ENCODE peak calls at places on chromosomes 1 and 21, in eight cellular contexts. One of them, this sample, is unnamed. For H3K4me1, the result is how much of the 10 kb centered on the place peaks cover.

GRCh38 chr1:29581256-29581655 is 344.9 kb downstream of the PTPRU start:
- DNase-seq in heart left ventricle: no peak
- DNase-seq in K562: no peak
- DNase-seq in H1: no peak
- DNase-seq in suprapubic skin: no peak
- DNase-seq in IMR-90: no peak
- DNase-seq in Peyer's patch: no peak
- DNase-seq in adrenal gland: no peak
- DNase-seq in this sample: no peak

GRCh38 chr1:222167896-222168295 is 380.0 kb downstream of the HHIPL2 start:
- DNase-seq in heart left ventricle: no peak
- DNase-seq in K562: no peak
- DNase-seq in H1: no peak
- DNase-seq in suprapubic skin: no peak
- DNase-seq in IMR-90: peak
- DNase-seq in Peyer's patch: no peak
- DNase-seq in adrenal gland: no peak
- DNase-seq in this sample: no peak

GRCh38 chr21:29382029-29382654 is 83.4 kb downstream of the BACH1 start:
- DNase-seq in heart left ventricle: no peak
- DNase-seq in K562: no peak
- DNase-seq in H1: no peak
- DNase-seq in suprapubic skin: no peak
- DNase-seq in IMR-90: peak
- DNase-seq in Peyer's patch: no peak
- DNase-seq in adrenal gland: no peak
- DNase-seq in this sample: no peak

GRCh38 chr1:58592521-58593134 is 15.6 kb upstream of the TACSTD2 start:
- DNase-seq in heart left ventricle: peak
- DNase-seq in K562: no peak
- DNase-seq in H1: no peak
- DNase-seq in suprapubic skin: no peak
- DNase-seq in IMR-90: peak
- DNase-seq in Peyer's patch: no peak
- DNase-seq in adrenal gland: peak
- DNase-seq in this sample: peak

GRCh38 chr21:33441489-33442477 is 38.0 kb downstream of the TMEM50B start:
- DNase-seq in heart left ventricle: peak
- DNase-seq in K562: no peak
- DNase-seq in H1: no peak
- DNase-seq in suprapubic skin: no peak
- DNase-seq in IMR-90: peak
- DNase-seq in Peyer's patch: peak
- DNase-seq in adrenal gland: peak
- DNase-seq in this sample: peak

GRCh38 chr1:48182441-48182840 is 40.1 kb upstream of the SLC5A9 start:
- DNase-seq in heart left ventricle: no peak
- DNase-seq in K562: no peak
- DNase-seq in H1: no peak
- DNase-seq in suprapubic skin: no peak
- DNase-seq in IMR-90: no peak
- DNase-seq in Peyer's patch: no peak
- DNase-seq in adrenal gland: no peak
- DNase-seq in this sample: peak

GRCh38 chr1:205809942-205810345 is 3.1 kb downstream of the SLC41A1 start:
- DNase-seq in heart left ventricle: peak
- DNase-seq in K562: no peak
- DNase-seq in H1: no peak
- DNase-seq in suprapubic skin: no peak
- DNase-seq in IMR-90: no peak
- DNase-seq in Peyer's patch: no peak
- DNase-seq in adrenal gland: no peak
- DNase-seq in this sample: no peak

GRCh38 chr1:8350914-8351684 is 33.2 kb downstream of the SLC45A1 start:
- DNase-seq in heart left ventricle: no peak
- DNase-seq in K562: no peak
- DNase-seq in H1: no peak
- DNase-seq in suprapubic skin: peak
- DNase-seq in IMR-90: no peak
- DNase-seq in Peyer's patch: no peak
- DNase-seq in adrenal gland: no peak
- DNase-seq in this sample: no peak

GRCh38 chr1:236850077-236850476 is 55.0 kb downstream of the MTR start:
- DNase-seq in heart left ventricle: no peak
- DNase-seq in K562: no peak
- DNase-seq in H1: no peak
- DNase-seq in suprapubic skin: no peak
- DNase-seq in IMR-90: no peak
- DNase-seq in Peyer's patch: no peak
- DNase-seq in adrenal gland: no peak
- DNase-seq in this sample: no peak

GRCh38 chr1:38803647-38804046 is 55.9 kb downstream of the RRAGC start:
- DNase-seq in heart left ventricle: no peak
- DNase-seq in K562: no peak
- DNase-seq in H1: no peak
- DNase-seq in suprapubic skin: no peak
- DNase-seq in IMR-90: peak
- DNase-seq in Peyer's patch: no peak
- DNase-seq in adrenal gland: no peak
- DNase-seq in this sample: no peak

GRCh38 chr1:32695098-32695904 is 7.3 kb downstream of the SYNC start:
- DNase-seq in heart left ventricle: peak
- DNase-seq in K562: peak
- DNase-seq in H1: no peak
- DNase-seq in suprapubic skin: peak
- DNase-seq in IMR-90: peak
- DNase-seq in Peyer's patch: no peak
- DNase-seq in adrenal gland: peak
- DNase-seq in this sample: peak

GRCh38 chr21:33948096-33948950 is 32.7 kb upstream of the ATP5PO start:
- DNase-seq in heart left ventricle: peak
- DNase-seq in K562: peak
- DNase-seq in H1: peak
- DNase-seq in suprapubic skin: peak
- DNase-seq in IMR-90: peak
- DNase-seq in Peyer's patch: peak
- DNase-seq in adrenal gland: peak
- DNase-seq in this sample: peak

GRCh38 chr1:228875741-228876140 is 140.5 kb downstream of the RHOU start:
- DNase-seq in heart left ventricle: no peak
- DNase-seq in K562: no peak
- DNase-seq in H1: no peak
- DNase-seq in suprapubic skin: no peak
- DNase-seq in IMR-90: no peak
- DNase-seq in Peyer's patch: no peak
- DNase-seq in adrenal gland: no peak
- DNase-seq in this sample: no peak

GRCh38 chr21:36709030-36709867 is 10.3 kb downstream of the SIM2 start:
- DNase-seq in heart left ventricle: no peak
- DNase-seq in K562: no peak
- DNase-seq in H1: no peak
- DNase-seq in suprapubic skin: no peak
- DNase-seq in IMR-90: no peak
- DNase-seq in Peyer's patch: no peak
- DNase-seq in adrenal gland: no peak
- DNase-seq in this sample: no peak

GRCh38 chr1:183764981-183765380 is 39.9 kb upstream of the RGL1 start:
- DNase-seq in heart left ventricle: no peak
- DNase-seq in K562: no peak
- DNase-seq in H1: no peak
- DNase-seq in suprapubic skin: no peak
- DNase-seq in IMR-90: peak
- DNase-seq in Peyer's patch: no peak
- DNase-seq in adrenal gland: no peak
- DNase-seq in this sample: no peak

GRCh38 chr1:33634806-33635205 is 162.4 kb downstream of the ZSCAN20 start:
- DNase-seq in heart left ventricle: no peak
- DNase-seq in K562: peak
- DNase-seq in H1: no peak
- DNase-seq in suprapubic skin: no peak
- DNase-seq in IMR-90: peak
- DNase-seq in Peyer's patch: no peak
- DNase-seq in adrenal gland: peak
- DNase-seq in this sample: peak

GRCh38 chr1:111695801-111696200 is 43.4 kb downstream of the INKA2 start:
- DNase-seq in heart left ventricle: no peak
- DNase-seq in K562: no peak
- DNase-seq in H1: no peak
- DNase-seq in suprapubic skin: no peak
- DNase-seq in IMR-90: no peak
- DNase-seq in Peyer's patch: no peak
- DNase-seq in adrenal gland: no peak
- DNase-seq in this sample: no peak

GRCh38 chr1:87224209-87224608 is 104.5 kb upstream of the LMO4 start:
- DNase-seq in heart left ventricle: no peak
- DNase-seq in K562: no peak
- DNase-seq in H1: no peak
- DNase-seq in suprapubic skin: no peak
- DNase-seq in IMR-90: peak
- DNase-seq in Peyer's patch: no peak
- DNase-seq in adrenal gland: no peak
- DNase-seq in this sample: no peak

GRCh38 chr1:145978860-145979745 is 14.6 kb downstream of the POLR3GL start:
- DNase-seq in heart left ventricle: peak
- DNase-seq in K562: peak
- DNase-seq in H1: peak
- DNase-seq in suprapubic skin: peak
- DNase-seq in IMR-90: peak
- DNase-seq in Peyer's patch: peak
- DNase-seq in adrenal gland: peak
- DNase-seq in this sample: peak
- TF ChIP-seq POLR2A in heart left ventricle: peak
- TF ChIP-seq POLR2A in K562: peak
- TF ChIP-seq POLR2A in H1: peak
- TF ChIP-seq POLR2A in suprapubic skin: no peak
- TF ChIP-seq POLR2A in IMR-90: peak
- TF ChIP-seq POLR2A in Peyer's patch: no peak
- TF ChIP-seq POLR2A in adrenal gland: peak
- TF ChIP-seq POLR2A in this sample: peak

GRCh38 chr1:155084722-155085503 is 6.3 kb downstream of the EFNA3 start:
- DNase-seq in heart left ventricle: peak
- DNase-seq in K562: peak
- DNase-seq in H1: peak
- DNase-seq in suprapubic skin: peak
- DNase-seq in IMR-90: peak
- DNase-seq in Peyer's patch: peak
- DNase-seq in adrenal gland: peak
- DNase-seq in this sample: peak
- H3K4me1 ChIP-seq in heart left ventricle: under half
- H3K4me1 ChIP-seq in K562: half or more
- H3K4me1 ChIP-seq in H1: under half
- H3K4me1 ChIP-seq in suprapubic skin: half or more
- H3K4me1 ChIP-seq in IMR-90: under half
- H3K4me1 ChIP-seq in Peyer's patch: under half
- H3K4me1 ChIP-seq in adrenal gland: under half
- H3K4me1 ChIP-seq in this sample: half or more

DNA sequence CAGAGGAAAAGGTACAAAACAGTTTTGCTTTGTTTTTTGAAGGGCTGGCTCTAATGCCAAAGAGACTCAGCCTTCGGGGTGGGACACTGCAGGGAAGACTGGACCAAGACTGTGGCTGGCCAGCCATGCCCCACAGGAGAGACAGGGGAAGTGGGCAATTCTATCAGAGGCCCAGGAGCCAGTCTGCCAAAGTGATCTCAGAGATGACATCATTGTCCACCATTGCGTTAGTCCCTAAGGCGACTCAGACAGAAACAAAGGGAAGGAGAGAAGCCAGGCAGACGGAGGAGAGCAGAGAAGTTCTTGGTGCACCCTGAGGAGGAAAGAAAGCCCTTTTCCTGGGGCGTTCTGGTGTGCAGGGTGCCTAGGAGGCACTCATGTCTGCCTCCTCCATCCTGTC is 26.4 kb downstream of the OPTC start:
- DNase-seq in heart left ventricle: no peak
- DNase-seq in K562: no peak
- DNase-seq in H1: no peak
- DNase-seq in suprapubic skin: no peak
- DNase-seq in IMR-90: peak
- DNase-seq in Peyer's patch: no peak
- DNase-seq in adrenal gland: no peak
- DNase-seq in this sample: no peak
- H3K27ac ChIP-seq in heart left ventricle: no peak
- H3K27ac ChIP-seq in K562: no peak
- H3K27ac ChIP-seq in H1: no peak
- H3K27ac ChIP-seq in suprapubic skin: no peak
- H3K27ac ChIP-seq in IMR-90: no peak
- H3K27ac ChIP-seq in Peyer's patch: no peak
- H3K27ac ChIP-seq in adrenal gland: no peak
- H3K27ac ChIP-seq in this sample: no peak

GRCh38 chr1:159012495-159012894 is 2.8 kb downstream of the IFI16 start:
- DNase-seq in heart left ventricle: no peak
- DNase-seq in K562: no peak
- DNase-seq in H1: no peak
- DNase-seq in suprapubic skin: no peak
- DNase-seq in IMR-90: peak
- DNase-seq in Peyer's patch: peak
- DNase-seq in adrenal gland: peak
- DNase-seq in this sample: no peak

GRCh38 chr1:159014851-159015250 is 5.1 kb downstream of the IFI16 start:
- DNase-seq in heart left ventricle: no peak
- DNase-seq in K562: no peak
- DNase-seq in H1: no peak
- DNase-seq in suprapubic skin: no peak
- DNase-seq in IMR-90: no peak
- DNase-seq in Peyer's patch: no peak
- DNase-seq in adrenal gland: no peak
- DNase-seq in this sample: no peak

GRCh38 chr1:159011701-159012100 is 2.0 kb downstream of the IFI16 start:
- DNase-seq in heart left ventricle: no peak
- DNase-seq in K562: no peak
- DNase-seq in H1: no peak
- DNase-seq in suprapubic skin: no peak
- DNase-seq in IMR-90: no peak
- DNase-seq in Peyer's patch: no peak
- DNase-seq in adrenal gland: no peak
- DNase-seq in this sample: no peak

GRCh38 chr1:159015440-159015909 is 5.8 kb downstream of the IFI16 start:
- DNase-seq in heart left ventricle: peak
- DNase-seq in K562: peak
- DNase-seq in H1: no peak
- DNase-seq in suprapubic skin: peak
- DNase-seq in IMR-90: peak
- DNase-seq in Peyer's patch: peak
- DNase-seq in adrenal gland: peak
- DNase-seq in this sample: no peak

DNA sequence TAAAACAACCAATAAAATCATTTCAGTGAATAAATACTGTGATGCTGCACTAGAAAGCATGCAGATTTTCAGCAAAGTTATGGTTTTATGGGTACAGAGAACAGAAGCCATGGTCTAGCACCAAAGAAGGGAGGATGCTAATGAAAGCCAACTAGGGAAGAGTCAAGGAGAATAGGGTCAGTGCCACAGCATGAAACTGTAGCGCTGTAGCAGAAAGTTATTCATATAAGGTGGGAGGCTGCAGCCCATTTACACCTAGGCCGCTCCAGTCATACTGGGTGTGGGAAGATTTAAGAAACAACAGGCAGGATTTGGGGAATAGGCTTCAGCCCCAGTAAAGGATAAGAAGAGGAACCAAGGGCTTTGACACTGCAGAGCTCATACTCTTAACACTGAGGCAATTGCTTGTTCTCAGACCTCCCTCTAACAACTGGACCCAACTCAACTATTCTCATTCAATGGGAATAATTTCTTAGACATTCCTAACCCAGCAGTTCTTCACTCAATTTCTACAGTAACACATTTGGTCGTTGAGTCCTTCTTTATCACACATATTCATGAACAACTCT is 4.4 kb downstream of the IFI16 start:
- DNase-seq in heart left ventricle: no peak
- DNase-seq in K562: no peak
- DNase-seq in H1: no peak
- DNase-seq in suprapubic skin: no peak
- DNase-seq in IMR-90: no peak
- DNase-seq in Peyer's patch: no peak
- DNase-seq in adrenal gland: no peak
- DNase-seq in this sample: no peak
- TF ChIP-seq POLR2A in heart left ventricle: no peak
- TF ChIP-seq POLR2A in K562: no peak
- TF ChIP-seq POLR2A in H1: no peak
- TF ChIP-seq POLR2A in suprapubic skin: no peak
- TF ChIP-seq POLR2A in IMR-90: no peak
- TF ChIP-seq POLR2A in Peyer's patch: no peak
- TF ChIP-seq POLR2A in adrenal gland: no peak
- TF ChIP-seq POLR2A in this sample: no peak